ENCODE peak calls at places on chromosome 17, in five cellular contexts. P is H7, M is fibroblast of the aortic adventitia, W is tibial nerve, G is NCI-H774. I is an unnamed sample.

GRCh38 chr17:15261063-15261817 is 3.9 kb downstream of the PMP22 start:
- DNase-seq in P (peak; percentile 85), G (no peak), M (peak; percentile 63), W (no peak), I (no peak)

GRCh38 chr17:67633751-67634191 is 84.0 kb upstream of the NOL11 start:
- DNase-seq in W (no peak), P (no peak), M (peak; percentile 13), G (no peak), I (no peak)

GRCh38 chr17:78780335-78780734 is 1.7 kb downstream of the CYTH1 start:
- DNase-seq in P (no peak), M (no peak), G (no peak), W (no peak), I (no peak)

GRCh38 chr17:64698725-64699124 is 36.6 kb upstream of the SMURF2 start:
- DNase-seq in G (no peak), W (no peak), P (no peak), M (peak; percentile 62), I (no peak)

GRCh38 chr17:63702223-63702577 is 2.3 kb upstream of the LIMD2 start:
- DNase-seq in G (no peak), P (peak; percentile 56), M (no peak), W (no peak), I (no peak)

GRCh38 chr17:49687878-49688491 is 10.1 kb upstream of the SPOP start:
- DNase-seq in W (no peak), G (no peak), P (no peak), M (peak; percentile 42), I (no peak)

GRCh38 chr17:28908640-28909098 is 5.8 kb upstream of the DHRS13 start:
- DNase-seq in P (no peak), G (no peak), M (peak; percentile 87), W (no peak), I (peak; percentile 80)

GRCh38 chr17:41784207-41784744 is 2.2 kb downstream of the JUP start:
- DNase-seq in W (no peak), G (no peak), M (peak; percentile 32), P (peak; percentile 78), I (no peak)

I was measured in ascending aorta.